ENCODE peak calls at places on chromosomes 11 and 22, in four cellular contexts. E is transverse colon, J is tibial artery, P is keratinocyte. C is an unnamed sample. For H3K4me1, the result is how much of the 10 kb centered on the place peaks cover.

GRCh38 chr11:124867700-124868099 is 2.5 kb downstream of the ROBO3 start:
- DNase-seq in E (no peak), J (no peak), P (no peak), C (no peak)

GRCh38 chr11:27150098-27150497 is 109.5 kb downstream of the BBOX1 start:
- DNase-seq in E (no peak), J (no peak), P (no peak), C (no peak)

GRCh38 chr11:116472661-116473060 is 300.1 kb downstream of the BUD13 start:
- DNase-seq in P (no peak), J (no peak), E (no peak), C (no peak)

GRCh38 chr11:69978841-69979614 is 99.1 kb upstream of the ANO1 start:
- DNase-seq in P (no peak), E (no peak), J (no peak), C (no peak)

GRCh38 chr11:114604179-114604813 is 8.7 kb upstream of the NXPE4 start:
- DNase-seq in J (no peak), E (no peak), P (no peak), C (no peak)

GRCh38 chr11:17924713-17925112 is 88.1 kb downstream of the SERGEF start:
- DNase-seq in E (no peak), J (no peak), P (no peak), C (no peak)

GRCh38 chr11:73980001-73980960 is 2.4 kb downstream of the UCP2 start:
- DNase-seq in J (peak), E (peak), P (no peak), C (peak)

GRCh38 chr11:8035225-8035846 is 45.7 kb upstream of the TUB start:
- DNase-seq in J (no peak), E (no peak), P (no peak), C (no peak)

GRCh38 chr11:14529933-14530332 is 9.7 kb upstream of the PSMA1 start:
- DNase-seq in E (no peak), P (no peak), J (no peak), C (no peak)

GRCh38 chr11:71300187-71300586 is 47.8 kb upstream of the SHANK2 start:
- DNase-seq in J (peak), P (no peak), E (no peak), C (no peak)

GRCh38 chr22:32574957-32575893 is 100.6 kb downstream of the FBXO7 start:
- DNase-seq in P (no peak), E (no peak), J (no peak), C (no peak)

GRCh38 chr22:40462195-40462988 is 92.0 kb downstream of the SGSM3 start:
- DNase-seq in J (no peak), E (no peak), P (no peak), C (no peak)

GRCh38 chr22:49885881-49886280 is 32.2 kb downstream of the ZBED4 start:
- DNase-seq in E (no peak), P (no peak), J (no peak), C (no peak)

GRCh38 chr22:49884075-49884474 is 30.4 kb downstream of the ZBED4 start:
- DNase-seq in J (no peak), E (no peak), P (no peak), C (no peak)

GRCh38 chr22:49883294-49883640 is 29.6 kb downstream of the ZBED4 start:
- DNase-seq in J (no peak), E (no peak), P (no peak), C (no peak)

GRCh38 chr22:49885281-49885680 is 31.6 kb downstream of the ZBED4 start:
- DNase-seq in E (no peak), P (no peak), J (no peak), C (no peak)

GRCh38 chr22:49884503-49885260 is 31.0 kb downstream of the ZBED4 start:
- DNase-seq in J (no peak), E (no peak), P (no peak), C (no peak)
- H3K4me1 ChIP-seq in J (under half), E (under half), P (under half), C (under half)

DNA sequence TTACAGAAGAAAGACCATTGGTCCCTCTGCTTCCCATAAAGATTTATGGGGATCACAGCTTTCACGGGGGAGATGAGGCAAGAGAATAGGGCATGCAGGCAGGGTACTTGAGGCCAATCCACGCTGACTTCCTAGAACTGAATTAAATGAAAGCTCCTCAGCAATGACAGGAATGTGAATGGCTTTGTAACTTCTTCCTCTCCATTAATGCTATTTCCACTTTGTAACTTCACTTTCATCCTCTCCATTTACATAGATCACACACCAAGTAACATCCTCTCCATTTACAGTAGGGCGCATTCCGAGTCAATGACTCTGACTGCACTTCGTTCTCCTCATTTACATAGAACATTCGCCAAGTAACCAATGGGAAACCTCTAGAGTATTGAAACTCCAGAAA is 89.8 kb downstream of the PIWIL4 start:
- DNase-seq in J (no peak), P (no peak), E (no peak), C (no peak)
- H3K27ac ChIP-seq in J (no peak), P (no peak), E (no peak), C (no peak)

GRCh38 chr22:36152088-36152487 is 8.5 kb downstream of the APOL3 start:
- DNase-seq in P (no peak), J (no peak), E (no peak), C (no peak)
- H3K4me1 ChIP-seq in P (under half), J (under half), E (under half), C (under half)

DNA sequence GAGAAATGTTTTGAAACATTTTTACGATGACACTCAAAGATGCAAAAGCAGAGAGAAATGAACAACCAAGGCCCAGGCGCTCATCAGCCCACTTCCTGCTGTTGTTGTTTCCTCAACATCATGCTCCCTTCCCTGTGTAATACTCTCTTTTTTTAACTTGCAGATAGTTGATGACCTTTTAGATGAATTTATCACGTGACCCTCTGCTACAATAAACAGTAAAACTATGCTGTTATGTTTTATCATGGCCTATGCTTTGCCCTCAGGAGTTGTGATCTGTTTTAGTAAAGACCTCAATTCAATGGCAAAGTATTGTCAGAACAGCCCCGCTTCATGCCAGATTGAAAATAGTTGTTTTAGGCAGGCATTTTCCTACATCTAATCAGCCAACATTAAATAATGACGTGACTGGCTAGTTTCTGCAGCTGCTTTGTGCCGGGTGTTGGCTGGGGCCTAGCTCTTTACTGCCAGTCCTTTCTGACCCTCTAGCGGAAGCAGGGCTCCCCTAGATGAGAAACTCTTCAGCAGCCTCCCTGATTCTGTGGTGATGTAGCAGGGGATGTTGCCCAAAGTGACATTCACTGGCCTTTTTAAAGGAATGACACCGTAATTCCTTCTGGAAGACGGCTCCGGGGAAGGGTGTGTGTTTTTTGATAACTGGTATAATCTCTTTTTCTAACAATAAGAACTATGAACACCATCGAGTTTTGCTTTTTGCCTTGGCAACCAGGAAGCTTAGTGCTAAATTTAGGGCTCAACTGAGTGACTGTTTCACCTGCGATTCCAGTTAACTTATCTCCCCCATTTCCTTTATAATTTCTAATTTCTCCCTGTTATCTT is 40.0 kb downstream of the ADAMTS15 start:
- DNase-seq in P (no peak), J (no peak), E (no peak), C (no peak)
- H3K27ac ChIP-seq in P (no peak), J (peak), E (peak), C (no peak)

GRCh38 chr22:17117890-17118289 is 3.3 kb downstream of the TMEM121B start:
- DNase-seq in P (no peak), J (no peak), E (no peak), C (no peak)
- H3K4me1 ChIP-seq in P (under half), J (under half), E (under half), C (under half)

GRCh38 chr22:29509298-29509697 is 29.3 kb downstream of the NEFH start:
- DNase-seq in P (no peak), J (no peak), E (no peak), C (no peak)

GRCh38 chr22:29499852-29500251 is 19.8 kb downstream of the NEFH start:
- DNase-seq in P (no peak), J (no peak), E (no peak), C (no peak)

GRCh38 chr22:29509815-29510214 is 29.8 kb downstream of the NEFH start:
- DNase-seq in P (no peak), J (no peak), E (no peak), C (no peak)

DNA sequence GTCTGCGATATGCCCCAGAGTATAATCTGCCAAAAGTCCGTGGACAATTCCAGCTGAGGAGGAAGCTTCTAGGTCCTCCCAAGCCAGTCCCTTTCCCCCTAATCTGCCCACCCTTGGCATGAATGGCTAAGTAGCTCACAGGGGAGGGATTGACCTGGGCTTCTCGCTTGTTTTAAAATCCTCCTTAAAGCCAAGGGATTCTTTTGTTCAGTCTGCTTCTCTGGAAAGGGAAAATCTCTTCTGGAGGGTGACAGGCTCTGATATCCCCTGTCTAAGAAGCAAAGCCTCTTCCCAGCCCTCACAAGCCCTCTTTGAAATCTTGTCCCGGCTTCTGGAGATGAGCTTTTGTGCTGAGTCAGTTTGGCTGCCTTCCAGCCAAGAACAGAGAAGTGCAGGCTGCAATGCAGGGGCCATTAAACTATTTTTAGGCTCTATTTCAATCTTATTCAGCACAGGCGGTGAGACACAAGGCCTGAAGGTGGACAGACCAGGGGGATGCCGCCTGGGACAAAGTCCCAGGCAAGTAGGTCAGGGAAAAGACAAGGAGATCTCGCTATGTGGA is 23.9 kb downstream of the NEFH start:
- DNase-seq in P (no peak), J (no peak), E (peak), C (no peak)
- H3K27ac ChIP-seq in P (no peak), J (no peak), E (no peak), C (no peak)

DNA sequence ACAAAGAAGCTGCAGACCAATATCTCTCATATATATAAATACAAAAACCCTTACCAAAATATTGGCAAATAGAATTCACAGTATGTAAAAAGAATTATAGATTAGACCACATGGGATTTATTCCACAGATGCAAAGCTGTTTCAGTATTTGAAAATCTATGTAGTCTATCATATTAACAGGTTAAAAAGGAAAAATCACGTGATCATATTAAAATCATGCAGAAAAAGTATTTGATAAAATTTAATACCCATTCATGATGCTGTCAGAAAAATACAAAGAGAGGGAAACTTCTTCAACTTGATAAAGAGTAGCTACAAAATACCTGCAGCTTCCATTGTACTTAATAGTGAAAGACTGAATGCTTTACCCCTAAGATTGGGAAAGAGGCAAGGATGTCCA is 67.2 kb upstream of the CD44 start:
- DNase-seq in E (no peak), J (no peak), P (no peak), C (no peak)
- H3K4me1 ChIP-seq in E (under half), J (under half), P (under half), C (under half)

GRCh38 chr11:394034-394857 is at the start of gene PKP3:
- DNase-seq in J (no peak), E (peak), P (peak), C (no peak)

GRCh38 chr11:392102-392777 is 1.8 kb upstream of the PKP3 start:
- DNase-seq in J (no peak), P (no peak), E (no peak), C (no peak)

GRCh38 chr11:393219-394033 is 583 bp upstream of the PKP3 start:
- DNase-seq in E (peak), J (no peak), P (peak), C (no peak)

GRCh38 chr11:390175-390574 is 3.8 kb upstream of the PKP3 start:
- DNase-seq in E (peak), J (no peak), P (no peak), C (no peak)

GRCh38 chr11:391117-392017 is 2.6 kb upstream of the PKP3 start:
- DNase-seq in P (no peak), E (no peak), J (no peak), C (no peak)
- H3K27ac ChIP-seq in P (peak), E (no peak), J (no peak), C (no peak)

DNA sequence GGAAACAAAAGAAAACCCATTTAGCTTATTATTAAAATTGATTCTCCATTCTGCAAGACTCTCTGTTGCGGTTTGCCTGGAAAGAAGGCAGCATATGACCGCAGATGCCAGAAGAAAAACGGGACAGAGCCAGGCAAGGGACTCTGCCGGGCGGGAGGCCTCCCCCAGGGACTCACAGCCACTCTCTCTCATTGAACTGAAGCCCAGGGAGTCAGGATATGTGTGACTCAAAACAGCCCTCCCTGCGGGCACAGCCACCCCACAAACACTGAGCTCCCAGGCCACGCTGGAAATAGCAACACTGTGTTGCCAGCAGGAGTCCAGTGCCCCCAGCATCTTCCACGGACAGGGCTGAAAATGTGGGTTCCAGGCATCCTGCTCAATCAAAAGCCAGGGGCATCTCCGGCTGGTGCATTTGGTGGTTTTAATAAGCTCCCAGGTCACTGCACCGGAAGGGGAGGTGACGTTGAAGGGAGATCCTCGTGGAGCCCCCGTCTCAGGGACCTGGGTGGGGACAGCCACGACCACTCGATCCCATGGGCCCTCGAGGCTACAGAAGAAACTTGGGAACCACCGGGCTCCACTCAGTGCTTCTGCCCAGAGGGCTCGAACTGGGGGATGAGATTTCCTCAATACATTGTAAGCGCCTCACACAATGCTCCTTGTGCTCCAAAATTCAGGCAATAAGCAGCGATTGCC is 624.5 kb downstream of the TBC1D22A start:
- DNase-seq in J (no peak), E (no peak), P (no peak), C (no peak)
- H3K4me1 ChIP-seq in J (under half), E (under half), P (under half), C (under half)